ENCODE peak calls at places on chromosomes 4 and X, in five cellular contexts. Y is NCI-H524; R is progenitor cell of endocrine pancreas; T is activated CD4-positive, alpha-beta T cell treated with anti-CD3 and anti-CD28 coated beads for 24 hours; K is iris pigment epithelial cell. P is an unnamed sample.

GRCh38 chrX:40108959-40109287 is 11.2 kb upstream of the BCOR start:
- DNase-seq in R (peak), Y (peak), K (peak), T (no peak), P (no peak)

GRCh38 chr4:3293410-3294391 is 880 bp downstream of the RGS12 start:
- DNase-seq in T (no peak), Y (no peak), R (no peak), K (no peak), P (no peak)

GRCh38 chr4:11814758-11815157 is 386.1 kb upstream of the HS3ST1 start:
- DNase-seq in K (no peak), T (no peak), Y (no peak), R (no peak), P (no peak)

GRCh38 chr4:64272432-64272831 is 136.8 kb downstream of the TECRL start:
- DNase-seq in R (no peak), K (no peak), Y (no peak), T (no peak), P (no peak)

GRCh38 chr4:73440653-73441052 is 4.6 kb downstream of the AFP start:
- DNase-seq in Y (no peak), K (no peak), T (no peak), R (no peak), P (no peak)

GRCh38 chr4:108210989-108211725 is 42.4 kb upstream of the LEF1 start:
- DNase-seq in R (no peak), K (no peak), T (no peak), Y (no peak), P (no peak)

GRCh38 chr4:185328586-185328985 is 67.1 kb downstream of the LRP2BP start:
- DNase-seq in K (no peak), T (no peak), R (no peak), Y (no peak), P (no peak)

GRCh38 chr4:124173892-124174291 is 538.6 kb downstream of the ANKRD50 start:
- DNase-seq in R (no peak), K (no peak), Y (no peak), T (no peak), P (no peak)

GRCh38 chrX:9581771-9582396 is 117.0 kb downstream of the TBL1X start:
- DNase-seq in Y (no peak), K (no peak), T (no peak), R (no peak), P (no peak)

GRCh38 chrX:42131856-42132255 is 208.5 kb upstream of the CASK start:
- DNase-seq in Y (no peak), T (no peak), R (no peak), K (no peak), P (no peak)

GRCh38 chrX:38856670-38857069 is 55.4 kb downstream of the MID1IP1 start:
- DNase-seq in R (no peak), K (no peak), Y (no peak), T (no peak), P (no peak)

GRCh38 chr4:4203688-4204400 is 22.9 kb downstream of the OTOP1 start:
- DNase-seq in T (no peak), K (no peak), R (no peak), Y (peak), P (no peak)

GRCh38 chrX:790780-791360 is 160.3 kb downstream of the SHOX start:
- DNase-seq in Y (no peak), T (no peak), R (no peak), K (no peak), P (no peak)

GRCh38 chr4:152886201-152886600 is 49.9 kb upstream of the FHDC1 start:
- DNase-seq in Y (no peak), R (no peak), K (no peak), T (no peak), P (no peak)

GRCh38 chr4:109576462-109576861 is 16.4 kb downstream of the MCUB start:
- DNase-seq in Y (peak), K (peak), T (no peak), R (no peak), P (no peak)

GRCh38 chrX:776061-776460 is 145.5 kb downstream of the SHOX start:
- DNase-seq in R (no peak), K (no peak), T (no peak), Y (no peak), P (no peak)

GRCh38 chr4:8651661-8652180 is 59.2 kb downstream of the CPZ start:
- DNase-seq in K (no peak), Y (no peak), R (no peak), T (no peak), P (no peak)